ENCODE peak calls at places on chromosome 15, in four cellular contexts. M is HL-60, Q is K562, S is GM12878. E is an unnamed sample.

GRCh38 chr15:55221090-55222011 is 24.6 kb upstream of the RSL24D1 start:
- DNase-seq in S (peak), Q (no peak), M (peak), E (no peak)

GRCh38 chr15:36632196-36632595 is 52.8 kb downstream of the CDIN1 start:
- DNase-seq in S (no peak), M (no peak), Q (no peak), E (no peak)

GRCh38 chr15:99963096-99963825 is 230.0 kb upstream of the LYSMD4 start:
- DNase-seq in S (no peak), Q (no peak), M (no peak), E (no peak)

GRCh38 chr15:20271647-20272046 is 270.0 kb downstream of the GOLGA6L6 start:
- DNase-seq in Q (no peak), S (no peak), M (no peak), E (no peak)

GRCh38 chr15:48250640-48251076 is 44.6 kb downstream of the SLC12A1 start:
- DNase-seq in Q (peak), M (peak), S (peak), E (peak)

GRCh38 chr15:68556139-68556990 is 22.4 kb upstream of the CORO2B start:
- DNase-seq in S (no peak), Q (no peak), M (no peak), E (no peak)

GRCh38 chr15:92012368-92012629 is 158.8 kb downstream of the SLCO3A1 start:
- DNase-seq in S (no peak), M (no peak), Q (no peak), E (no peak)

GRCh38 chr15:51076898-51077564 is 17.7 kb downstream of the TNFAIP8L3 start:
- DNase-seq in S (peak), M (no peak), Q (no peak), E (no peak)

GRCh38 chr15:34275721-34276120 is 50.9 kb downstream of the EMC4 start:
- DNase-seq in S (no peak), Q (no peak), M (no peak), E (no peak)

GRCh38 chr15:28096720-28097431 is 2.2 kb downstream of the OCA2 start:
- DNase-seq in S (no peak), M (no peak), Q (no peak), E (no peak)

GRCh38 chr15:28123408-28124023 is 24.4 kb upstream of the OCA2 start:
- DNase-seq in Q (peak), M (peak), S (no peak), E (peak)

GRCh38 chr15:88177451-88177850 is 79.1 kb downstream of the NTRK3 start:
- DNase-seq in S (no peak), Q (no peak), M (no peak), E (no peak)

GRCh38 chr15:67096536-67097294 is 31.3 kb downstream of the SMAD3 start:
- DNase-seq in Q (no peak), S (no peak), M (no peak), E (no peak)
- TF ChIP-seq POLR2AphosphoS5 in Q (no peak), S (no peak), M (no peak), E (no peak)

GRCh38 chr15:90154861-90155626 is 46.1 kb upstream of the SEMA4B start:
- DNase-seq in Q (peak), S (no peak), M (peak), E (no peak)
- TF ChIP-seq SPI1 in Q (no peak), S (no peak), M (peak), E (no peak)

DNA sequence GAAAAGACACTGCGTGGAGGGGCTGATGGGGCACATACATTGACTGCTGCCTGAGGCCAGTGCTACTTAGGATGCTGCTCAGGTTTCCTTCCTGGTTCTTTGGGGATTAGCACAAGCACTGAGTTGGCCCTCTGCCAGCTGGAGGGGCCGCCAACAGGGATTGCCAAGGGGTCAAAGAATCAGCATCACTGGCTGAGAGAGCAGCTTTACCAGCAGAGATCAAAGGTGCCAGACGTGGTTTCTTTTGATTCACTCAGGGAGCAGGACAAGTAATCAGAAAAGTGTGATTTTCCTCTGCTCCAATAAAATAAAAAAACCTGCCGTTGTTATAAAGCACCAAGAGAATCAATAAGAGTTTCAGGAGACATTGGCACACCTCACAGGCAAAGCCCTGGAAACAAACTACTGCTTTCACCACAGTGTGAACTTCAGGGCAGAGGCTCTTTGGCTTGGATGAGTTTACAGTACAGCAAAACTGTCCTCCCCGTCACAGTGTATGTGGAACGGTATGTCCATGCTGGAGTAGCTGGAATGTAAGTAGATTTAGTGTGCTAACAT is 45.8 kb upstream of the FSIP1 start:
- DNase-seq in M (no peak), S (no peak), Q (no peak), E (no peak)
- TF ChIP-seq POLR2AphosphoS5 in M (no peak), S (no peak), Q (no peak), E (no peak)

GRCh38 chr15:64732156-64732860 is 43.1 kb downstream of the RBPMS2 start:
- DNase-seq in Q (no peak), S (peak), M (no peak), E (no peak)
- TF ChIP-seq SPI1 in Q (no peak), S (no peak), M (no peak), E (no peak)

GRCh38 chr15:70834999-70835398 is 19.0 kb downstream of the LARP6 start:
- DNase-seq in M (no peak), Q (no peak), S (no peak), E (no peak)

GRCh38 chr15:70835415-70835814 is 18.5 kb downstream of the LARP6 start:
- DNase-seq in M (no peak), S (no peak), Q (no peak), E (no peak)

GRCh38 chr15:70837476-70837875 is 16.5 kb downstream of the LARP6 start:
- DNase-seq in S (no peak), M (no peak), Q (no peak), E (no peak)

GRCh38 chr15:70833897-70834765 is 19.8 kb downstream of the LARP6 start:
- DNase-seq in Q (no peak), S (no peak), M (peak), E (no peak)

GRCh38 chr15:70835826-70836225 is 18.1 kb downstream of the LARP6 start:
- DNase-seq in S (no peak), Q (no peak), M (no peak), E (no peak)
- TF ChIP-seq POLR2AphosphoS5 in S (no peak), Q (no peak), M (no peak), E (no peak)

DNA sequence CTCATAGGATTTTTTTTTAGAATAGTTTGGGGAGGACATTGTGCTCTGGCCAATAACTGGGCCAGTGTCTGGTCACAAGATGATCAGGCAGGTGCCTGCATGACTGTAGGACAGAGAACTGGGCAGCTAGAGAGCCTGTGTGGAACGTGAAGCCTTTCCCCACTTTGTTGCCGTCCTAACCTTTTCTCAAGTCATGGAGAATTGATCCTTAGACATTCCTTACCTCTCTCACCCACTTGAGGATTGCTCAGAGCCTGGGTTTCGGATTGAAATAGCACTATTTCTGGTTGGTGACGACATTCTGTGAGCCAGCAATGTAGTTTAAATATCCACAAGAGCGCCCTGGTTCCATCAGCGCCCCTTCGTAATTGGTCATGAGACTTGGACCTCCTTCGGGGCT is 138.4 kb downstream of the IGF1R start:
- DNase-seq in Q (no peak), S (no peak), M (no peak), E (no peak)
- TF ChIP-seq SPI1 in Q (no peak), S (no peak), M (no peak), E (no peak)

GRCh38 chr15:81398910-81399551 is 25.0 kb upstream of the TMC3 start:
- DNase-seq in Q (no peak), M (no peak), S (no peak), E (no peak)
- TF ChIP-seq POLR2AphosphoS5 in Q (no peak), M (no peak), S (no peak), E (no peak)